ENCODE peak calls at places on chromosome 9, in six cellular contexts. One of them, this sample, is unnamed.
A peak's percentile ranks its signal among the peaks of the same experiment; 100 is the strongest.

GRCh38 chr9:111605041-111605559 is 5.7 kb upstream of the PTGR1 start:
- DNase-seq in fibroblast of lung: no peak
- DNase-seq in tibial nerve: no peak
- DNase-seq in WERI-Rb-1: no peak
- DNase-seq in stomach: no peak
- DNase-seq in sigmoid colon: no peak
- DNase-seq in this sample: no peak

GRCh38 chr9:110148384-110148783 is 59.6 kb downstream of the C9orf152 start:
- DNase-seq in WERI-Rb-1: no peak
- DNase-seq in tibial nerve: no peak
- DNase-seq in sigmoid colon: no peak
- DNase-seq in stomach: no peak
- DNase-seq in fibroblast of lung: no peak
- DNase-seq in this sample: no peak

GRCh38 chr9:125759812-125760134 is 12.6 kb downstream of the PBX3 start:
- DNase-seq in WERI-Rb-1: no peak
- DNase-seq in fibroblast of lung: no peak
- DNase-seq in stomach: no peak
- DNase-seq in sigmoid colon: no peak
- DNase-seq in tibial nerve: no peak
- DNase-seq in this sample: peak; percentile 31

GRCh38 chr9:85610074-85610855 is 131.5 kb downstream of the AGTPBP1 start:
- DNase-seq in tibial nerve: peak; percentile 66
- DNase-seq in fibroblast of lung: peak; percentile 89
- DNase-seq in stomach: no peak
- DNase-seq in WERI-Rb-1: peak; percentile 22
- DNase-seq in sigmoid colon: no peak
- DNase-seq in this sample: no peak

GRCh38 chr9:88949425-88949824 is 41.8 kb upstream of the S1PR3 start:
- DNase-seq in sigmoid colon: peak; percentile 78
- DNase-seq in fibroblast of lung: peak; percentile 94
- DNase-seq in stomach: peak; percentile 30
- DNase-seq in WERI-Rb-1: no peak
- DNase-seq in tibial nerve: no peak
- DNase-seq in this sample: no peak

GRCh38 chr9:78786794-78787193 is 489.9 kb downstream of the PSAT1 start:
- DNase-seq in stomach: no peak
- DNase-seq in fibroblast of lung: peak; percentile 1
- DNase-seq in tibial nerve: no peak
- DNase-seq in sigmoid colon: no peak
- DNase-seq in WERI-Rb-1: no peak
- DNase-seq in this sample: no peak

GRCh38 chr9:27379311-27380236 is 82.6 kb upstream of the EQTN start:
- DNase-seq in tibial nerve: no peak
- DNase-seq in stomach: no peak
- DNase-seq in sigmoid colon: no peak
- DNase-seq in fibroblast of lung: no peak
- DNase-seq in WERI-Rb-1: no peak
- DNase-seq in this sample: no peak

GRCh38 chr9:110095776-110096175 is 112.2 kb downstream of the C9orf152 start:
- DNase-seq in fibroblast of lung: peak; percentile 84
- DNase-seq in stomach: no peak
- DNase-seq in WERI-Rb-1: no peak
- DNase-seq in tibial nerve: no peak
- DNase-seq in sigmoid colon: no peak
- DNase-seq in this sample: no peak

GRCh38 chr9:5442400-5443011 is 4.8 kb upstream of the PLGRKT start:
- DNase-seq in stomach: peak; percentile 46
- DNase-seq in tibial nerve: no peak
- DNase-seq in sigmoid colon: no peak
- DNase-seq in fibroblast of lung: peak; percentile 70
- DNase-seq in WERI-Rb-1: peak; percentile 38
- DNase-seq in this sample: no peak

GRCh38 chr9:116686693-116687073 is 422 bp upstream of the TRIM32 start:
- DNase-seq in tibial nerve: no peak
- DNase-seq in fibroblast of lung: no peak
- DNase-seq in stomach: no peak
- DNase-seq in WERI-Rb-1: no peak
- DNase-seq in sigmoid colon: no peak
- DNase-seq in this sample: no peak

DNA sequence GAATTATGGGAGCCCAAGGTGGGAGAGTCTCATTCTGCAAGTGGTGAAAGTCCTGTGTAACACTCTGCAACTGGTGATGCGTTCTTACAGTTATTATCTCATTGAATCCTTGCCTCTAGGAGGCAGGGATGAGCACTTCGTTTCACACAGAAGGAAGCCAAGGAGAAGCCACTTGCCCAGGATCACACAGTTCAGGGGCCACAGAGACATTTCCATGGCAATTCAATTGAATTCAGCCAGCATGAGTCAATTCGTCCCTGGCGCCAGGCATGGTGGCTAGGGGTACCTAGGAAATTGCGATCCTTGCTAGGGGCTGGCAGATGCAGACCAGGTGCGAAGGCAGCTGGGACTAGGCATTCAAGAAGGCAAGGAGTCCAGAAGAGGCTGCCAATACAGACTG is 26.2 kb downstream of the LHX2 start:
- DNase-seq in stomach: no peak
- DNase-seq in tibial nerve: no peak
- DNase-seq in WERI-Rb-1: no peak
- DNase-seq in fibroblast of lung: no peak
- DNase-seq in sigmoid colon: peak; percentile 27
- DNase-seq in this sample: no peak
- TF ChIP-seq CTCF in stomach: no peak
- TF ChIP-seq CTCF in tibial nerve: no peak
- TF ChIP-seq CTCF in WERI-Rb-1: peak; percentile 40
- TF ChIP-seq CTCF in fibroblast of lung: peak; percentile 22
- TF ChIP-seq CTCF in sigmoid colon: no peak
- TF ChIP-seq CTCF in this sample: no peak

DNA sequence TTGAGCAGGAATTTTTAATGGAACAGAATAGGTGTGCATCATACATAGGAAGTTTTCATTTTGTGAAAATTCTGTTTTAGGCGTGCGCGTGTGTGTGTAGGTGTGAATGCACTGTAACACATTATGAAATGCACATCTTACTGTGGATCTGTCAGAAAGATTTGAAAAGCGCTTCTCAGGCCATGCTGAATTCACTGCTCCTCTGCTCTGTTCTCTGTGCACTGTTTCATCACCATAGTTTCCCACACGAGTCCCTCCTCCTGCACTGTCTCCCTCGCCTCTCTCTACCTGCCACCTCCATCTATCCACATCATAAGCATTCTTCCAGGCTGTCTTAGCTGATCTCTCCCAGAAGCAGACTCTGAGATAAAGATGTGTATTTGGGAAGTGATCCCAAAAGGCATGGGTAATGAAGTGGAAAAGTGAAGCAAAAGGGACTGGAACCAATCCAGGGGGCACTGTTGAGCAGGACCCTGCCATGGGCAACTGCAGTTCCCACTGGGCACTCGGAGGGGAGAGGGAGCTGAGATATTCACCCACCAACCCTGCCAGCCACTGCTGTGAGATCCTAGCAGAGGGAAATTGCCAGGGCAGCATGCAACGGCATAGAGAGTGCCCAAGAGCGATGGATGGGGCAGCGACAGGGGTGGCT is 65.9 kb downstream of the GABBR2 start:
- DNase-seq in fibroblast of lung: no peak
- DNase-seq in tibial nerve: no peak
- DNase-seq in WERI-Rb-1: peak; percentile 21
- DNase-seq in stomach: no peak
- DNase-seq in sigmoid colon: no peak
- DNase-seq in this sample: no peak
- TF ChIP-seq CTCF in fibroblast of lung: no peak
- TF ChIP-seq CTCF in tibial nerve: no peak
- TF ChIP-seq CTCF in WERI-Rb-1: peak; percentile 66
- TF ChIP-seq CTCF in stomach: no peak
- TF ChIP-seq CTCF in sigmoid colon: no peak
- TF ChIP-seq CTCF in this sample: no peak

GRCh38 chr9:108779506-108779905 is 76.3 kb downstream of the ACTL7B start:
- DNase-seq in WERI-Rb-1: no peak
- DNase-seq in stomach: no peak
- DNase-seq in sigmoid colon: no peak
- DNase-seq in tibial nerve: no peak
- DNase-seq in fibroblast of lung: no peak
- DNase-seq in this sample: no peak

GRCh38 chr9:108775901-108776306 is 79.9 kb downstream of the ACTL7B start:
- DNase-seq in stomach: no peak
- DNase-seq in WERI-Rb-1: peak; percentile 46
- DNase-seq in sigmoid colon: no peak
- DNase-seq in fibroblast of lung: no peak
- DNase-seq in tibial nerve: peak; percentile 17
- DNase-seq in this sample: no peak

GRCh38 chr9:108780949-108781734 is 74.6 kb downstream of the ACTL7B start:
- DNase-seq in sigmoid colon: no peak
- DNase-seq in fibroblast of lung: no peak
- DNase-seq in stomach: no peak
- DNase-seq in WERI-Rb-1: no peak
- DNase-seq in tibial nerve: no peak
- DNase-seq in this sample: no peak

GRCh38 chr9:108776920-108777650 is 78.7 kb downstream of the ACTL7B start:
- DNase-seq in fibroblast of lung: peak; percentile 38
- DNase-seq in tibial nerve: no peak
- DNase-seq in sigmoid colon: no peak
- DNase-seq in stomach: peak; percentile 43
- DNase-seq in WERI-Rb-1: peak; percentile 38
- DNase-seq in this sample: no peak
- TF ChIP-seq CTCF in fibroblast of lung: peak; percentile 41
- TF ChIP-seq CTCF in tibial nerve: no peak
- TF ChIP-seq CTCF in sigmoid colon: no peak
- TF ChIP-seq CTCF in stomach: no peak
- TF ChIP-seq CTCF in WERI-Rb-1: peak; percentile 69
- TF ChIP-seq CTCF in this sample: no peak

DNA sequence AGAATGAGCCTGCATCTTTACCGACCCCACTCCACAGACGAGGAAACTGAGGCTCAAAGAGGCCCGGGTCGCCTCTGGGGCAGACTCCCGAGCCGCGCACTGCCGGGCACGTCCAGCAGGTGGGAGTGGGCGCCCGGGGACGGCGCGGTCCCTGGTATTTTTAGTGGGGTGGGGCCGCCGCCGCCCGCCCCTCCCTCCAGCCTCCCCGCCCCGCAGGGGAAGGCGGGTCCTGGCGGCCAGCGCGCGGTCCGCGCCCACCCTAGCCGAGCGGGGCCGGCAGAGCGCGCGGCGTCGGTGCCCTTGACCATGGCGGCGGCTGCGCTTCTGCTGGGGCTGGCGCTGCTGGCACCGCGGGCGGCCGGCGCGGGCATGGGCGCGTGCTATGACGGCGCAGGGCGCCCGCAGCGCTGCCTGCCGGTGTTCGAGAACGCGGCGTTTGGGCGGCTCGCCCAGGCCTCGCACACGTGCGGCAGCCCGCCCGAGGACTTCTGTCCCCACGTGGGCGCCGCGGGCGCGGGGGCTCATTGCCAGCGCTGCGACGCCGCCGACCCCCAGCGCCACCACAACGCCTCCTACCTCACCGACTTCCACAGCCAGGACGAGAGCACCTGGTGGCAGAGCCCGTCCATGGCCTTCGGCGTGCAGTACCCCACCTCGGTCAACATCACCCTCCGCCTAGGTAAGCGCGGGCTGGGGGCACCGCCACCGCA is at the start of gene LAMC3:
- DNase-seq in stomach: no peak
- DNase-seq in tibial nerve: no peak
- DNase-seq in WERI-Rb-1: peak; percentile 54
- DNase-seq in sigmoid colon: no peak
- DNase-seq in fibroblast of lung: no peak
- DNase-seq in this sample: no peak
- TF ChIP-seq CTCF in stomach: peak; percentile 28
- TF ChIP-seq CTCF in tibial nerve: no peak
- TF ChIP-seq CTCF in WERI-Rb-1: peak; percentile 65
- TF ChIP-seq CTCF in sigmoid colon: peak; percentile 20
- TF ChIP-seq CTCF in fibroblast of lung: peak; percentile 27
- TF ChIP-seq CTCF in this sample: peak; percentile 38

DNA sequence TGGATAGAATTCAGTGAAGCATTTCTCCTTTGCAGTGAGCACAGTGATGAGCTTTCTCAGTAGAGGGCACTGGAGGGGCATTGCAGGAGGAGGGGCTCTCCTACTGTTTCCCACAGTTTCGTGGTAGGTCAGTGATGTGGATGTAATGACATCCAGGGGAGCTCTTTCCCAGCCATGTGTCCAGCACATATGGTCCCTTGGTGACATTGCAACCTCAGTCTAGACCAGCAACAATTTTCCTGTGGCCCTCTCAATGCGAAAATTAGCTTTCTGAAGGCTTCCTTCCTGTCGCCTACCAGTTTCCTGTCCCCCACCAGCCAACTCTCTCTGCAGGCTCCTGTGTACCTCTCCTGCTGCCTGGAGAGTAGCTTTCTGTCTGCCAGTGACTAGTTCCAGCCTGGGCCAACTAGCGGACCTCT is 6.9 kb upstream of the PDCL start:
- DNase-seq in stomach: no peak
- DNase-seq in tibial nerve: no peak
- DNase-seq in WERI-Rb-1: peak; percentile 37
- DNase-seq in fibroblast of lung: no peak
- DNase-seq in sigmoid colon: no peak
- DNase-seq in this sample: peak; percentile 32
- TF ChIP-seq CTCF in stomach: no peak
- TF ChIP-seq CTCF in tibial nerve: no peak
- TF ChIP-seq CTCF in WERI-Rb-1: peak; percentile 55
- TF ChIP-seq CTCF in fibroblast of lung: no peak
- TF ChIP-seq CTCF in sigmoid colon: no peak
- TF ChIP-seq CTCF in this sample: no peak

GRCh38 chr9:401223-401622 is 186.6 kb downstream of the DOCK8 start:
- DNase-seq in stomach: no peak
- DNase-seq in fibroblast of lung: no peak
- DNase-seq in WERI-Rb-1: peak; percentile 84
- DNase-seq in tibial nerve: no peak
- DNase-seq in sigmoid colon: no peak
- DNase-seq in this sample: no peak
- TF ChIP-seq CTCF in stomach: no peak
- TF ChIP-seq CTCF in fibroblast of lung: no peak
- TF ChIP-seq CTCF in WERI-Rb-1: no peak
- TF ChIP-seq CTCF in tibial nerve: no peak
- TF ChIP-seq CTCF in sigmoid colon: no peak
- TF ChIP-seq CTCF in this sample: no peak

GRCh38 chr9:70566743-70567142 is 152.3 kb upstream of the KLF9 start:
- DNase-seq in WERI-Rb-1: no peak
- DNase-seq in sigmoid colon: no peak
- DNase-seq in tibial nerve: no peak
- DNase-seq in stomach: no peak
- DNase-seq in fibroblast of lung: no peak
- DNase-seq in this sample: no peak

GRCh38 chr9:70563437-70564204 is 149.2 kb upstream of the KLF9 start:
- DNase-seq in fibroblast of lung: peak; percentile 91
- DNase-seq in tibial nerve: no peak
- DNase-seq in WERI-Rb-1: no peak
- DNase-seq in stomach: no peak
- DNase-seq in sigmoid colon: no peak
- DNase-seq in this sample: no peak

GRCh38 chr9:70564464-70565190 is 150.2 kb upstream of the KLF9 start:
- DNase-seq in tibial nerve: no peak
- DNase-seq in fibroblast of lung: no peak
- DNase-seq in WERI-Rb-1: no peak
- DNase-seq in sigmoid colon: no peak
- DNase-seq in stomach: no peak
- DNase-seq in this sample: no peak

GRCh38 chr9:70567511-70567910 is 153.1 kb upstream of the KLF9 start:
- DNase-seq in sigmoid colon: no peak
- DNase-seq in stomach: no peak
- DNase-seq in WERI-Rb-1: no peak
- DNase-seq in tibial nerve: no peak
- DNase-seq in fibroblast of lung: no peak
- DNase-seq in this sample: no peak

GRCh38 chr9:70566066-70566465 is 151.6 kb upstream of the KLF9 start:
- DNase-seq in stomach: no peak
- DNase-seq in sigmoid colon: no peak
- DNase-seq in WERI-Rb-1: no peak
- DNase-seq in tibial nerve: no peak
- DNase-seq in fibroblast of lung: no peak
- DNase-seq in this sample: no peak
- TF ChIP-seq CTCF in stomach: no peak
- TF ChIP-seq CTCF in sigmoid colon: no peak
- TF ChIP-seq CTCF in WERI-Rb-1: no peak
- TF ChIP-seq CTCF in tibial nerve: no peak
- TF ChIP-seq CTCF in fibroblast of lung: no peak
- TF ChIP-seq CTCF in this sample: no peak

This sample was measured in glutamatergic neuron.